ENCODE peak calls at places on chromosomes 1 and 21, in eight cellular contexts. E is left ventricle myocardium superior; S is stromal cell of bone marrow; C is fibroblast of lung; B is coronary artery; Y is lower lobe of right lung; N is ecto neural progenitor cell; I is stimulated activated CD8-positive, alpha-beta memory T cell treated with anti-CD3 and anti-CD28 coated beads, Interleukin-15, amount 100 ng/mL, for 24 hours. Z is an unnamed sample.

GRCh38 chr1:86616871-86617270 is 70.0 kb downstream of the CLCA4 start:
- DNase-seq in N (no peak), B (no peak), Y (no peak), C (no peak), I (no peak), E (no peak), S (no peak), Z (peak)

GRCh38 chr21:17660449-17660848 is 47.7 kb upstream of the BTG3 start:
- DNase-seq in N (no peak), E (no peak), B (no peak), I (no peak), Y (no peak), S (no peak), C (peak), Z (no peak)

GRCh38 chr1:162019436-162019835 is 4.2 kb downstream of the OLFML2B start:
- DNase-seq in N (no peak), E (no peak), C (no peak), I (no peak), S (no peak), Y (no peak), B (no peak), Z (no peak)

GRCh38 chr1:207335695-207336363 is 14.4 kb downstream of the CD55 start:
- DNase-seq in I (no peak), B (no peak), N (no peak), C (no peak), S (no peak), E (no peak), Y (peak), Z (peak)

GRCh38 chr1:230143534-230143933 is 76.5 kb downstream of the GALNT2 start:
- DNase-seq in C (no peak), E (no peak), Y (no peak), B (no peak), S (no peak), N (no peak), I (no peak), Z (no peak)

GRCh38 chr1:113804421-113805255 is 7.6 kb downstream of the RSBN1 start:
- DNase-seq in C (peak), B (no peak), N (no peak), Y (no peak), E (no peak), I (no peak), S (no peak), Z (no peak)

GRCh38 chr1:229155472-229155871 is 115.4 kb upstream of the RAB4A start:
- DNase-seq in S (no peak), B (no peak), I (no peak), N (no peak), C (no peak), E (no peak), Y (no peak), Z (peak)

GRCh38 chr1:234297668-234298067 is 75.6 kb upstream of the COA6 start:
- DNase-seq in C (no peak), S (no peak), Y (no peak), B (no peak), N (no peak), I (no peak), E (no peak), Z (no peak)

GRCh38 chr1:234231061-234231892 is 142.0 kb upstream of the COA6 start:
- DNase-seq in S (no peak), Y (no peak), E (no peak), C (no peak), I (no peak), B (no peak), N (peak), Z (no peak)

GRCh38 chr1:214518387-214518786 is 33.0 kb downstream of the PTPN14 start:
- DNase-seq in E (no peak), I (no peak), C (peak), S (no peak), Y (no peak), N (no peak), B (no peak), Z (no peak)

GRCh38 chr1:150551784-150552691 is 2.8 kb downstream of the ADAMTSL4 start:
- DNase-seq in B (peak), N (peak), I (no peak), S (peak), C (peak), Y (peak), E (peak), Z (no peak)

GRCh38 chr1:87706779-87707228 is 378.1 kb downstream of the LMO4 start:
- DNase-seq in I (no peak), B (no peak), E (no peak), N (no peak), S (no peak), C (peak), Y (no peak), Z (no peak)

GRCh38 chr1:211830055-211830329 is 571 bp downstream of the LPGAT1 start:
- DNase-seq in E (no peak), I (peak), S (no peak), Y (no peak), B (no peak), C (peak), N (no peak), Z (no peak)

GRCh38 chr1:209367031-209367813 is 216.3 kb upstream of the CAMK1G start:
- DNase-seq in S (peak), I (no peak), Y (no peak), B (no peak), N (no peak), E (no peak), C (peak), Z (no peak)

GRCh38 chr1:38677756-38678155 is 181.8 kb downstream of the RRAGC start:
- DNase-seq in S (no peak), N (no peak), I (no peak), C (no peak), E (no peak), Y (no peak), B (peak), Z (no peak)

GRCh38 chr1:147542549-147542857 is 1.2 kb downstream of the BCL9 start:
- DNase-seq in C (no peak), B (no peak), N (no peak), S (no peak), I (no peak), Y (no peak), E (no peak), Z (no peak)

GRCh38 chr1:107213225-107213624 is 72.4 kb downstream of the NTNG1 start:
- DNase-seq in C (no peak), Y (no peak), I (no peak), N (no peak), S (no peak), B (no peak), E (no peak), Z (no peak)

GRCh38 chr1:228515200-228515834 is 28.1 kb downstream of the RNF187 start:
- DNase-seq in E (no peak), S (peak), B (no peak), Y (no peak), N (no peak), I (no peak), C (peak), Z (peak)

GRCh38 chr1:183023146-183023600 is at the start of gene LAMC1:
- DNase-seq in B (peak), E (peak), Y (peak), C (peak), I (no peak), S (peak), N (peak), Z (peak)

GRCh38 chr1:167136191-167136614 is 42.3 kb downstream of the STYXL2 start:
- DNase-seq in B (no peak), N (no peak), I (no peak), Y (no peak), S (no peak), C (peak), E (no peak), Z (no peak)

GRCh38 chr1:155052412-155053400 is 1.6 kb downstream of the ADAM15 start:
- DNase-seq in S (no peak), I (no peak), N (no peak), B (no peak), C (no peak), E (peak), Y (no peak), Z (no peak)

GRCh38 chr1:222829868-222830267 is 15.0 kb downstream of the DISP1 start:
- DNase-seq in S (peak), C (peak), Y (no peak), E (no peak), I (no peak), N (no peak), B (no peak), Z (no peak)

GRCh38 chr1:9590201-9590600 is 1.5 kb downstream of the TMEM201 start:
- DNase-seq in I (no peak), S (no peak), E (peak), B (no peak), Y (no peak), C (no peak), N (no peak), Z (no peak)

GRCh38 chr1:203459671-203460201 is 15.9 kb upstream of the PRELP start:
- DNase-seq in N (no peak), S (no peak), C (no peak), I (no peak), Y (no peak), E (no peak), B (no peak), Z (no peak)

GRCh38 chr1:36738245-36738644 is 255.5 kb upstream of the CSF3R start:
- DNase-seq in S (no peak), E (no peak), N (no peak), Y (no peak), B (peak), C (no peak), I (no peak), Z (no peak)

GRCh38 chr1:54800899-54801759 is at the start of gene TTC22:
- DNase-seq in C (no peak), I (no peak), N (no peak), E (peak), Y (peak), S (no peak), B (no peak), Z (peak)

GRCh38 chr1:180515857-180516388 is 13.5 kb upstream of the ACBD6 start:
- DNase-seq in C (peak), Y (peak), B (no peak), I (no peak), S (peak), N (peak), E (peak), Z (peak)

GRCh38 chr1:7578206-7578605 is 192.9 kb upstream of the VAMP3 start:
- DNase-seq in S (no peak), N (no peak), C (no peak), E (no peak), I (no peak), B (no peak), Y (peak), Z (no peak)

GRCh38 chr1:226865590-226865989 is 4.8 kb upstream of the PSEN2 start:
- DNase-seq in Y (no peak), N (no peak), E (no peak), B (no peak), I (no peak), C (no peak), S (no peak), Z (no peak)

GRCh38 chr1:157723157-157723556 is 22.6 kb upstream of the FCRL3 start:
- DNase-seq in S (no peak), B (no peak), E (no peak), N (no peak), Y (no peak), C (no peak), I (no peak), Z (no peak)

GRCh38 chr1:230403442-230403841 is 22.7 kb downstream of the PGBD5 start:
- DNase-seq in I (no peak), C (no peak), Y (no peak), N (no peak), S (no peak), E (no peak), B (peak), Z (no peak)

GRCh38 chr1:64693406-64693805 is 51.5 kb upstream of the RAVER2 start:
- DNase-seq in B (no peak), Y (no peak), S (no peak), E (no peak), N (no peak), C (no peak), I (no peak), Z (no peak)

GRCh38 chr1:6587261-6588005 is 7.6 kb downstream of the ZBTB48 start:
- DNase-seq in E (peak), Y (no peak), B (no peak), S (no peak), N (no peak), C (peak), I (no peak), Z (no peak)

GRCh38 chr1:109396971-109397370 is 747 bp downstream of the SORT1 start:
- DNase-seq in B (no peak), C (no peak), I (no peak), E (no peak), S (no peak), N (no peak), Y (no peak), Z (no peak)

Z was measured in GM12865.